ENCODE peak calls at places on chromosomes 7 and 10, in eight cellular contexts. B is fibroblast of mammary gland; G is adipocyte; R is endothelial cell of umbilical vein; Q is activated T-helper 1 cell treated with anti-CD3 and anti-CD28 coated beads, Interleukin-12 subunit alpha, Interleukin-12 subunit beta, Interleukin-2, Interleukin-4 antibody, amounts not matched to agents 30 ng/mL and 10 ng/mL and 1 ng/mL, durations not matched to agents 14 hours and 24 hours and 36 hours; D is stimulated activated CD4-positive, alpha-beta T cell treated with anti-CD3 and anti-CD28 coated beads, Interleukin-15, amount 100 ng/mL, for 1 hour; X is fibroblast of the conjunctiva; L is GM23248. E is an unnamed sample.

GRCh38 chr7:105298439-105298894 is 90.3 kb downstream of the SRPK2 start:
- DNase-seq in D (no peak), G (no peak), X (no peak), Q (no peak), B (no peak), R (no peak), L (no peak), E (peak)

GRCh38 chr10:87659571-87660483 is at the start of gene PAPSS2:
- DNase-seq in L (peak), B (peak), R (peak), D (no peak), X (no peak), G (peak), Q (no peak), E (no peak)

GRCh38 chr7:28440055-28440601 is 27.8 kb downstream of the CREB5 start:
- DNase-seq in D (no peak), Q (no peak), X (no peak), G (no peak), B (no peak), L (no peak), R (no peak), E (no peak)

GRCh38 chr7:44791278-44792219 is 4.9 kb upstream of the PPIA start:
- DNase-seq in Q (no peak), B (peak), R (no peak), L (peak), G (peak), D (no peak), X (no peak), E (no peak)

GRCh38 chr10:114033566-114033965 is 10.1 kb upstream of the ADRB1 start:
- DNase-seq in Q (no peak), D (no peak), X (no peak), G (no peak), L (no peak), R (no peak), B (no peak), E (no peak)

GRCh38 chr10:106708521-106708920 is 456.0 kb downstream of the SORCS1 start:
- DNase-seq in Q (no peak), B (no peak), R (no peak), X (no peak), L (no peak), D (no peak), G (no peak), E (no peak)

GRCh38 chr10:128062837-128063563 is 63.2 kb downstream of the MKI67 start:
- DNase-seq in D (no peak), G (no peak), R (peak), B (no peak), L (no peak), Q (peak), X (no peak), E (peak)

GRCh38 chr7:155979994-155980393 is 167.7 kb upstream of the SHH start:
- DNase-seq in G (no peak), D (no peak), X (no peak), B (no peak), L (no peak), R (no peak), Q (no peak), E (no peak)

GRCh38 chr7:73885975-73886798 is 25.2 kb downstream of the TMEM270 start:
- DNase-seq in L (peak), G (peak), Q (no peak), X (no peak), B (peak), D (no peak), R (peak), E (no peak)

GRCh38 chr10:29649561-29650551 is 15.1 kb upstream of the SVIL start:
- DNase-seq in X (peak), D (no peak), G (peak), Q (no peak), R (no peak), L (peak), B (peak), E (no peak)

GRCh38 chr7:149854611-149855367 is 16.6 kb downstream of the ZNF862 start:
- DNase-seq in G (peak), L (peak), R (no peak), Q (no peak), D (no peak), X (no peak), B (peak), E (no peak)

GRCh38 chr7:134210227-134210626 is 83.1 kb downstream of the LRGUK start:
- DNase-seq in B (no peak), D (no peak), L (no peak), G (no peak), Q (no peak), R (no peak), X (no peak), E (no peak)

GRCh38 chr10:86678999-86679792 is 10.9 kb downstream of the LDB3 start:
- DNase-seq in X (no peak), D (no peak), Q (no peak), B (no peak), R (no peak), L (no peak), G (no peak), E (no peak)

GRCh38 chr10:103273026-103273425 is 3.9 kb upstream of the INA start:
- DNase-seq in L (peak), G (peak), B (peak), R (peak), Q (no peak), X (peak), D (no peak), E (no peak)

E was measured in stimulated activated naive CD8-positive, alpha-beta T cell treated with anti-CD3 and anti-CD28 coated beads, Interleukin-15, amount 100 ng/mL, for 72 hours.